ENCODE peak calls at places on chromosomes 2 and 18, in six cellular contexts. One of them, this sample, is unnamed.

GRCh38 chr18:75827781-75828274 is 400.3 kb upstream of the SMIM21 start:
- DNase-seq in RWPE1: no peak
- DNase-seq in fibroblast of lung: no peak
- DNase-seq in astrocyte of the spinal cord: no peak
- DNase-seq in neural crest cell: no peak
- DNase-seq in heart left ventricle: no peak
- DNase-seq in this sample: no peak

GRCh38 chr18:13726972-13727331 is 479 bp downstream of the RNMT start:
- DNase-seq in RWPE1: peak
- DNase-seq in astrocyte of the spinal cord: no peak
- DNase-seq in fibroblast of lung: peak
- DNase-seq in heart left ventricle: no peak
- DNase-seq in neural crest cell: peak
- DNase-seq in this sample: no peak

GRCh38 chr2:75311993-75312392 is 112.7 kb upstream of the TACR1 start:
- DNase-seq in fibroblast of lung: no peak
- DNase-seq in neural crest cell: no peak
- DNase-seq in heart left ventricle: no peak
- DNase-seq in astrocyte of the spinal cord: no peak
- DNase-seq in RWPE1: no peak
- DNase-seq in this sample: peak

GRCh38 chr2:109644571-109645275 is 30.6 kb downstream of the SOWAHC start:
- DNase-seq in astrocyte of the spinal cord: no peak
- DNase-seq in heart left ventricle: no peak
- DNase-seq in fibroblast of lung: no peak
- DNase-seq in RWPE1: no peak
- DNase-seq in neural crest cell: peak
- DNase-seq in this sample: no peak

GRCh38 chr2:194686569-194686968 is 970.5 kb upstream of the SLC39A10 start:
- DNase-seq in heart left ventricle: no peak
- DNase-seq in RWPE1: no peak
- DNase-seq in neural crest cell: no peak
- DNase-seq in astrocyte of the spinal cord: no peak
- DNase-seq in fibroblast of lung: no peak
- DNase-seq in this sample: no peak

GRCh38 chr2:119040730-119041129 is 98.7 kb downstream of the MARCO start:
- DNase-seq in RWPE1: no peak
- DNase-seq in heart left ventricle: no peak
- DNase-seq in astrocyte of the spinal cord: no peak
- DNase-seq in fibroblast of lung: no peak
- DNase-seq in neural crest cell: no peak
- DNase-seq in this sample: no peak

GRCh38 chr2:241867776-241868420 is 1.6 kb upstream of the RTP5 start:
- DNase-seq in RWPE1: no peak
- DNase-seq in astrocyte of the spinal cord: no peak
- DNase-seq in heart left ventricle: no peak
- DNase-seq in fibroblast of lung: no peak
- DNase-seq in neural crest cell: no peak
- DNase-seq in this sample: no peak

GRCh38 chr18:22683196-22683676 is 249.9 kb upstream of the RBBP8 start:
- DNase-seq in fibroblast of lung: peak
- DNase-seq in neural crest cell: no peak
- DNase-seq in heart left ventricle: peak
- DNase-seq in astrocyte of the spinal cord: peak
- DNase-seq in RWPE1: peak
- DNase-seq in this sample: no peak

GRCh38 chr2:39871291-39871761 is 92.3 kb upstream of the THUMPD2 start:
- DNase-seq in astrocyte of the spinal cord: peak
- DNase-seq in neural crest cell: no peak
- DNase-seq in fibroblast of lung: peak
- DNase-seq in RWPE1: peak
- DNase-seq in heart left ventricle: no peak
- DNase-seq in this sample: no peak

GRCh38 chr18:73551211-73551610 is 596.4 kb downstream of the FBXO15 start:
- DNase-seq in neural crest cell: no peak
- DNase-seq in RWPE1: no peak
- DNase-seq in astrocyte of the spinal cord: no peak
- DNase-seq in heart left ventricle: no peak
- DNase-seq in fibroblast of lung: no peak
- DNase-seq in this sample: no peak

GRCh38 chr2:73697606-73698005 is 39.5 kb downstream of the TPRKB start:
- DNase-seq in fibroblast of lung: no peak
- DNase-seq in heart left ventricle: no peak
- DNase-seq in RWPE1: no peak
- DNase-seq in astrocyte of the spinal cord: no peak
- DNase-seq in neural crest cell: no peak
- DNase-seq in this sample: no peak

GRCh38 chr18:3513481-3513880 is 63.5 kb downstream of the TGIF1 start:
- DNase-seq in fibroblast of lung: no peak
- DNase-seq in neural crest cell: no peak
- DNase-seq in heart left ventricle: no peak
- DNase-seq in RWPE1: no peak
- DNase-seq in astrocyte of the spinal cord: no peak
- DNase-seq in this sample: peak

GRCh38 chr2:222708274-222708710 is 36.8 kb downstream of the MOGAT1 start:
- DNase-seq in heart left ventricle: peak
- DNase-seq in astrocyte of the spinal cord: peak
- DNase-seq in fibroblast of lung: peak
- DNase-seq in RWPE1: peak
- DNase-seq in neural crest cell: peak
- DNase-seq in this sample: peak

GRCh38 chr2:81895620-81896245 is 1591.2 kb upstream of the LRRTM1 start:
- DNase-seq in heart left ventricle: no peak
- DNase-seq in neural crest cell: no peak
- DNase-seq in fibroblast of lung: peak
- DNase-seq in astrocyte of the spinal cord: no peak
- DNase-seq in RWPE1: no peak
- DNase-seq in this sample: no peak

GRCh38 chr18:446941-447560 is 53.5 kb downstream of the COLEC12 start:
- DNase-seq in RWPE1: no peak
- DNase-seq in astrocyte of the spinal cord: peak
- DNase-seq in fibroblast of lung: peak
- DNase-seq in neural crest cell: no peak
- DNase-seq in heart left ventricle: peak
- DNase-seq in this sample: no peak

GRCh38 chr2:108220942-108221541 is 18.7 kb upstream of the SULT1C3 start:
- DNase-seq in neural crest cell: no peak
- DNase-seq in fibroblast of lung: no peak
- DNase-seq in heart left ventricle: no peak
- DNase-seq in RWPE1: no peak
- DNase-seq in astrocyte of the spinal cord: no peak
- DNase-seq in this sample: no peak

GRCh38 chr18:27712066-27712465 is 464.9 kb downstream of the CDH2 start:
- DNase-seq in neural crest cell: no peak
- DNase-seq in RWPE1: no peak
- DNase-seq in heart left ventricle: no peak
- DNase-seq in astrocyte of the spinal cord: no peak
- DNase-seq in fibroblast of lung: peak
- DNase-seq in this sample: no peak

GRCh38 chr2:223760838-223761502 is 76.4 kb downstream of the AP1S3 start:
- DNase-seq in fibroblast of lung: peak
- DNase-seq in heart left ventricle: no peak
- DNase-seq in astrocyte of the spinal cord: peak
- DNase-seq in neural crest cell: no peak
- DNase-seq in RWPE1: peak
- DNase-seq in this sample: peak
- TF ChIP-seq CTCF in fibroblast of lung: no peak
- TF ChIP-seq CTCF in heart left ventricle: no peak
- TF ChIP-seq CTCF in astrocyte of the spinal cord: peak
- TF ChIP-seq CTCF in neural crest cell: no peak
- TF ChIP-seq CTCF in RWPE1: no peak
- TF ChIP-seq CTCF in this sample: peak

DNA sequence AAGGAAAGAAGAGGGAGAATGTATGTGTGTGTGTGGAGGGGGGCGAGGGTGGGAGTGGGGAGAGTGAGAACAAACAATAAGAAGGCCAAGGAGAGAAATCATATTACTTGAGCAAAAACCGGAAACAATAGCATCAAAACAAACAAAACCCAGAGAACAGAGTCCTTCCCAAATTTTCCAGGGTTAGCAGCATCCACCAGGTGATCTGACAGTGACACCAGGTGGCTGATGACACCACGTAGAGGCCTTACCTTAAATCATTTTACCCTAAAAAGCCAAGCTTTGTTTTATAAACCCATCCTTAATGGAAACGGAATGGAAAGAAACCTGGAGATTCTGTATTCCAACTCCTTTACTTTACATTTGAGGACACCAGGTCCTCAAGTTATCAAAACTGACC is 42.9 kb downstream of the CDCA7 start:
- DNase-seq in fibroblast of lung: no peak
- DNase-seq in RWPE1: no peak
- DNase-seq in neural crest cell: no peak
- DNase-seq in heart left ventricle: no peak
- DNase-seq in astrocyte of the spinal cord: no peak
- DNase-seq in this sample: no peak
- TF ChIP-seq CTCF in fibroblast of lung: no peak
- TF ChIP-seq CTCF in RWPE1: peak
- TF ChIP-seq CTCF in neural crest cell: no peak
- TF ChIP-seq CTCF in heart left ventricle: no peak
- TF ChIP-seq CTCF in astrocyte of the spinal cord: no peak
- TF ChIP-seq CTCF in this sample: peak

DNA sequence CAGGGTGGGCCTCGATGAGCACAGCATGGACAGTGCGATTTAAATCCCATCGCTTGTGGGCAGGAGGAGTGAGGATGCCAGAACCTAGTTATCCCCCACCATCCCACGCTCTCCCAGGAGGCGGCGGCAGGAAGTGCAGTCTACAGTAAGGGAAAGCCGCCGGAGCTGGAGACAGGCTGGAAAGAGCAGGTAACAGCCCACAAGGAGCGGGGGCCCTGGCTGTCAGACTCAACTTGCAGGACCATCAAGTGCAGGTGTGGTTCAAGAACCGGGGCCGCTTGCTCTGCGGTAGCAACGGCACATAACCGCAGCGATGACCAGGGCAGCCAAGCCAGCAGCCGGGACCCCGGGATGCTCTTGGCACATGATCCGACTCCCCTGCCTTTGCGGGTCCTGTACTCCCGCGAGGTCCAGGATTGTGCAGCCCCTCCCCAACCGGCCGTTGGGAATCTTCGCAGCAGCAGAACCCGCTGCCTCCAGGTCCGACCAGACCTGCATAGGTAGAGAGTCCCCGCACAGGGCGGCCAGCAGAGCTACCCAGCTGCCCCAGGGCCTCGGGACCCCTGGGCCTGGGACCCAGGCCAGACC is 82.1 kb downstream of the BIN1 start:
- DNase-seq in heart left ventricle: no peak
- DNase-seq in RWPE1: no peak
- DNase-seq in neural crest cell: peak
- DNase-seq in astrocyte of the spinal cord: peak
- DNase-seq in fibroblast of lung: peak
- DNase-seq in this sample: no peak
- TF ChIP-seq CTCF in heart left ventricle: no peak
- TF ChIP-seq CTCF in RWPE1: no peak
- TF ChIP-seq CTCF in neural crest cell: no peak
- TF ChIP-seq CTCF in astrocyte of the spinal cord: peak
- TF ChIP-seq CTCF in fibroblast of lung: no peak
- TF ChIP-seq CTCF in this sample: no peak

GRCh38 chr2:154686162-154686561 is 12.3 kb upstream of the KCNJ3 start:
- DNase-seq in astrocyte of the spinal cord: no peak
- DNase-seq in heart left ventricle: no peak
- DNase-seq in neural crest cell: no peak
- DNase-seq in fibroblast of lung: no peak
- DNase-seq in RWPE1: no peak
- DNase-seq in this sample: no peak
- TF ChIP-seq CTCF in astrocyte of the spinal cord: no peak
- TF ChIP-seq CTCF in heart left ventricle: no peak
- TF ChIP-seq CTCF in neural crest cell: no peak
- TF ChIP-seq CTCF in fibroblast of lung: no peak
- TF ChIP-seq CTCF in RWPE1: no peak
- TF ChIP-seq CTCF in this sample: no peak

GRCh38 chr2:33670392-33670937 is 71.4 kb upstream of the FAM98A start:
- DNase-seq in heart left ventricle: no peak
- DNase-seq in fibroblast of lung: no peak
- DNase-seq in neural crest cell: no peak
- DNase-seq in RWPE1: no peak
- DNase-seq in astrocyte of the spinal cord: no peak
- DNase-seq in this sample: no peak
- TF ChIP-seq CTCF in heart left ventricle: no peak
- TF ChIP-seq CTCF in fibroblast of lung: no peak
- TF ChIP-seq CTCF in neural crest cell: peak
- TF ChIP-seq CTCF in RWPE1: no peak
- TF ChIP-seq CTCF in astrocyte of the spinal cord: peak
- TF ChIP-seq CTCF in this sample: peak

DNA sequence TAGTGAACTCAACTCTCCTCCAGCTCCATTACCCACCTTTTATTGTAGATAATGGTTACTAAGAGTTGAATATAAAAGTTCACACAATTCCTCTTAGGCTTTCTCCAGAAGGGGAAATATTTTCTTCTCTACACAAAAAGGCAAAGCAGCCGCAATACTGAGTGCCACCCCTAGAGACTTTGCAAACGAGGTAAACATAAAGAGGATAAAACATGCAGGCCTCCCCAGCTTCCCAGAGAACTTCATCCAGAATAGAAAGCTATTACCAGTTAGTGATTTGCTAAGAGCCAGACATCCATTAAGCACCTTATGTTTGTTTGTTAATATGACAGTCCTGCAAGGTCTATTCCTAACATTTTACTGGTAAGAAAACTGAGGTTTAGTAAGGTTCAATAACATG is 17.4 kb downstream of the ZNF521 start:
- DNase-seq in astrocyte of the spinal cord: no peak
- DNase-seq in heart left ventricle: no peak
- DNase-seq in RWPE1: no peak
- DNase-seq in neural crest cell: no peak
- DNase-seq in fibroblast of lung: no peak
- DNase-seq in this sample: no peak
- TF ChIP-seq CTCF in astrocyte of the spinal cord: peak
- TF ChIP-seq CTCF in heart left ventricle: no peak
- TF ChIP-seq CTCF in RWPE1: no peak
- TF ChIP-seq CTCF in neural crest cell: peak
- TF ChIP-seq CTCF in fibroblast of lung: no peak
- TF ChIP-seq CTCF in this sample: no peak

GRCh38 chr2:54497738-54498680 is 41.9 kb downstream of the SPTBN1 start:
- DNase-seq in neural crest cell: no peak
- DNase-seq in astrocyte of the spinal cord: no peak
- DNase-seq in fibroblast of lung: no peak
- DNase-seq in heart left ventricle: no peak
- DNase-seq in RWPE1: no peak
- DNase-seq in this sample: no peak
- TF ChIP-seq CTCF in neural crest cell: peak
- TF ChIP-seq CTCF in astrocyte of the spinal cord: peak
- TF ChIP-seq CTCF in fibroblast of lung: peak
- TF ChIP-seq CTCF in heart left ventricle: peak
- TF ChIP-seq CTCF in RWPE1: no peak
- TF ChIP-seq CTCF in this sample: peak

GRCh38 chr2:173030541-173031485 is 44.8 kb upstream of the MAP3K20 start:
- DNase-seq in heart left ventricle: no peak
- DNase-seq in neural crest cell: no peak
- DNase-seq in astrocyte of the spinal cord: no peak
- DNase-seq in RWPE1: peak
- DNase-seq in fibroblast of lung: no peak
- DNase-seq in this sample: no peak
- TF ChIP-seq CTCF in heart left ventricle: no peak
- TF ChIP-seq CTCF in neural crest cell: no peak
- TF ChIP-seq CTCF in astrocyte of the spinal cord: no peak
- TF ChIP-seq CTCF in RWPE1: no peak
- TF ChIP-seq CTCF in fibroblast of lung: no peak
- TF ChIP-seq CTCF in this sample: no peak

GRCh38 chr2:56217106-56217505 is 33.3 kb downstream of the CCDC85A start:
- DNase-seq in astrocyte of the spinal cord: no peak
- DNase-seq in RWPE1: no peak
- DNase-seq in heart left ventricle: no peak
- DNase-seq in fibroblast of lung: no peak
- DNase-seq in neural crest cell: no peak
- DNase-seq in this sample: no peak
- TF ChIP-seq CTCF in astrocyte of the spinal cord: no peak
- TF ChIP-seq CTCF in RWPE1: no peak
- TF ChIP-seq CTCF in heart left ventricle: no peak
- TF ChIP-seq CTCF in fibroblast of lung: no peak
- TF ChIP-seq CTCF in neural crest cell: no peak
- TF ChIP-seq CTCF in this sample: peak

GRCh38 chr2:6917761-6918421 is 679 bp downstream of the RNF144A start:
- DNase-seq in neural crest cell: peak
- DNase-seq in heart left ventricle: no peak
- DNase-seq in fibroblast of lung: no peak
- DNase-seq in astrocyte of the spinal cord: no peak
- DNase-seq in RWPE1: no peak
- DNase-seq in this sample: peak
- TF ChIP-seq CTCF in neural crest cell: no peak
- TF ChIP-seq CTCF in heart left ventricle: peak
- TF ChIP-seq CTCF in fibroblast of lung: no peak
- TF ChIP-seq CTCF in astrocyte of the spinal cord: no peak
- TF ChIP-seq CTCF in RWPE1: no peak
- TF ChIP-seq CTCF in this sample: no peak